ENCODE peak calls at places on chromosomes 11 and 22, in four cellular contexts. H, M, V and U are unnamed samples. For H4K20me1, the result is how much of the 10 kb centered on the place peaks cover.

GRCh38 chr11:27471067-27471587 is 1.5 kb downstream of the LGR4 start:
- DNase-seq in H (no peak), M (no peak), V (no peak), U (no peak)

GRCh38 chr22:20419664-20419951 is 18.0 kb downstream of the SCARF2 start:
- DNase-seq in H (no peak), V (no peak), M (no peak), U (no peak)

GRCh38 chr22:31488988-31489617 is 539 bp downstream of the EIF4ENIF1 start:
- DNase-seq in M (peak), H (peak), V (peak), U (no peak)

GRCh38 chr11:43923327-43924111 is 18.9 kb upstream of the C11orf96 start:
- DNase-seq in M (peak), H (peak), V (no peak), U (peak)

GRCh38 chr11:112694813-112695212 is 266.4 kb upstream of the NCAM1 start:
- DNase-seq in V (no peak), H (peak), M (no peak), U (no peak)

GRCh38 chr11:15406952-15407351 is 292.2 kb downstream of the INSC start:
- DNase-seq in V (no peak), M (no peak), H (no peak), U (no peak)

GRCh38 chr11:69840371-69841169 is 21.4 kb upstream of the FGF3 start:
- DNase-seq in H (no peak), M (no peak), V (peak), U (peak)

GRCh38 chr11:128988224-128988970 is 45.7 kb upstream of the TP53AIP1 start:
- DNase-seq in H (no peak), V (no peak), M (no peak), U (no peak)

GRCh38 chr11:133306019-133306418 is 226.3 kb downstream of the OPCML start:
- DNase-seq in V (no peak), H (no peak), M (peak), U (no peak)

GRCh38 chr11:34595391-34595790 is 25.5 kb upstream of the EHF start:
- DNase-seq in V (no peak), H (no peak), M (no peak), U (no peak)

GRCh38 chr22:37410174-37411055 is 16.9 kb downstream of the ELFN2 start:
- DNase-seq in H (no peak), V (no peak), M (no peak), U (peak)

GRCh38 chr22:47411006-47411405 is 648.6 kb downstream of the TBC1D22A start:
- DNase-seq in H (no peak), M (no peak), V (no peak), U (no peak)

GRCh38 chr11:96341237-96342130 is 1.5 kb downstream of the MAML2 start:
- DNase-seq in V (peak), M (peak), H (peak), U (no peak)

GRCh38 chr11:44574620-44575287 is 9.3 kb downstream of the CD82 start:
- DNase-seq in H (peak), M (peak), V (no peak), U (peak)

GRCh38 chr22:45876136-45877035 is 100.6 kb downstream of the WNT7B start:
- DNase-seq in M (no peak), H (no peak), V (peak), U (peak)

GRCh38 chr11:121246769-121247035 is 45.9 kb upstream of the SC5D start:
- DNase-seq in M (no peak), V (peak), H (no peak), U (no peak)

GRCh38 chr11:2718817-2719438 is 19.1 kb upstream of the KCNQ1OT1 start:
- DNase-seq in M (no peak), V (no peak), H (no peak), U (no peak)

GRCh38 chr11:76660533-76661305 is 9.8 kb downstream of the LRRC32 start:
- DNase-seq in V (no peak), M (no peak), H (no peak), U (peak)

GRCh38 chr11:67309166-67309565 is 5.8 kb downstream of the SSH3 start:
- DNase-seq in H (no peak), M (no peak), V (no peak), U (peak)

GRCh38 chr11:67605231-67606011 is 1.3 kb upstream of the NDUFV1 start:
- DNase-seq in V (no peak), M (no peak), H (no peak), U (no peak)

GRCh38 chr11:2807801-2808241 is 77.8 kb downstream of the CDKN1C start:
- DNase-seq in H (no peak), M (no peak), V (peak), U (peak)

GRCh38 chr22:49780281-49780991 is 47.2 kb downstream of the BRD1 start:
- DNase-seq in H (no peak), V (no peak), M (no peak), U (no peak)

GRCh38 chr11:92693146-92693545 is 276.3 kb upstream of the MTNR1B start:
- DNase-seq in H (peak), V (no peak), M (no peak), U (no peak)

GRCh38 chr22:30023099-30023498 is 57.2 kb upstream of the HORMAD2 start:
- DNase-seq in M (no peak), H (no peak), V (no peak), U (no peak)

GRCh38 chr11:93234602-93235207 is 36.9 kb upstream of the SLC36A4 start:
- DNase-seq in M (peak), V (peak), H (peak), U (peak)

GRCh38 chr11:117902001-117902855 is 25.8 kb upstream of the FXYD6 start:
- DNase-seq in V (no peak), M (no peak), H (no peak), U (no peak)

GRCh38 chr11:12089041-12089440 is 21.3 kb upstream of the MICAL2 start:
- DNase-seq in H (no peak), V (no peak), M (no peak), U (no peak)

GRCh38 chr11:15685311-15685710 is 570.6 kb downstream of the INSC start:
- DNase-seq in M (no peak), H (peak), V (no peak), U (no peak)

GRCh38 chr11:117231637-117232021 is 244 bp downstream of the PCSK7 start:
- DNase-seq in M (no peak), V (no peak), H (no peak), U (peak)

GRCh38 chr11:123129920-123130319 is 65.1 kb downstream of the CLMP start:
- DNase-seq in H (peak), M (no peak), V (no peak), U (peak)

GRCh38 chr11:128550967-128551522 is 36.3 kb downstream of the ETS1 start:
- DNase-seq in H (no peak), M (no peak), V (no peak), U (no peak)

GRCh38 chr11:23502821-23503220 is 642.5 kb upstream of the CCDC179 start:
- DNase-seq in V (no peak), M (no peak), H (peak), U (no peak)

GRCh38 chr22:19446603-19447387 is 716 bp downstream of the C22orf39 start:
- DNase-seq in H (peak), V (peak), M (no peak), U (peak)

DNA sequence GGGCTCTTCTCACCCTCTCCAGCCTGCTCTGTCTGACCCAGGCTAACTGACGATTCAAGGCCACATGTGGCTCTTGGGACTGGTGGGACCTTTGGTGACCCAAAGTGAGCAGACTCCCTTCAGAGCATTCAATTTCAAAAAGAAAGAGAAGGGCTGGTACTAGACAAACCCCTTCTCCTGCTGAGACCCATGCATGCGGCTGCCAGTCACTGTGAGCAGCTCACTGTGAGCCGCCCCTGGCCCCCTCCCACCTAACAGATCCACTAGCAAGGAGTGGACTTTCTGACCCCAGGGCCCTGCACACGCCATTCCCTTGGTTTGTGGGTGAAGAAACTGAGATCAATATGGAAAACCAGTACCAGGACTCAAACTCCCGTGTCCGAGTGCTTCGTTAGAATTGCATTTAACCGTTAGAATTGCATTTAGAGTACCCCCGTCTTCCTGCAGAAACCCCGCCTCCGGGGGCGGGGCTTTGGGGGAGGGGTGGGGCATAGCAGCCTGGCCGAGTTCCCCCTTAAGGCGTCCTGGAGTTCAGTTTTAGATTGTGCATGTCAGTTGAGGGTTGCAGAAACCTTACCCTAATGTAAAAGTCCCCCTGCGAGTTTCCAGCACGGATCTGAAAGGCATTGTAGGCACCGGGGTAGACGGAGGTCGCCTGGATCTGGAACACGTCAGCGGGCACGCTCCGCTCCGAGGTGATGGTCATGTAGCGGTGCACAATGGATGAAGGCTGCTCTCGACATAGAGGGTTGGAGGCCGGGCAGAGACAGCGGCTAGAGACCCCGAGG is 5.1 kb downstream of the EFEMP2 start:
- DNase-seq in H (no peak), M (no peak), V (peak), U (peak)
- H4K20me1 ChIP-seq in H (under half), M (under half), V (under half), U (under half)

DNA sequence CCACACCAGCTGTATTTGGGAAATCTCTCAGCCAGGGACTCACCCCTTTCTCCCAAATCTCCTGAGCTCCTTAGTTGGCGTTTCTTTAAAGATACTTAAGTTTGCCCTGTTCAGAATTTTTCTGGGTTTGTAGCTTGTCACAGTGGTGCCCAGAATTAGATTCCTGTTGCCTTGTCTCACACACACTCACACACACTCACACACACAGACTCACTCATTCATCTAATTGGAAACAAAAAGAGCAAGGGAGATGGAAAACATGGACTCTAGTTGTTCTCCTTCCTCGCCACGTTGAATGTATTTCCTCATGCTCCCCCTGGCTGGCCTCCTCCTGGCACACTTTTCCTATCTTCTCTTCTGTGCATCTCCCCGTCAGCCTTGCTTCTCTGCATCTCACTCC is 752.3 kb downstream of the NTM start:
- DNase-seq in M (no peak), V (no peak), H (no peak), U (no peak)
- H2AFZ ChIP-seq in M (no peak), V (no peak), H (no peak), U (no peak)

GRCh38 chr11:77778549-77778948 is 42.0 kb downstream of the RSF1 start:
- DNase-seq in V (no peak), H (no peak), M (no peak), U (no peak)

GRCh38 chr11:77775941-77776340 is 44.6 kb downstream of the RSF1 start:
- DNase-seq in H (no peak), M (no peak), V (no peak), U (no peak)

GRCh38 chr11:77779935-77780334 is 40.6 kb downstream of the RSF1 start:
- DNase-seq in M (no peak), V (no peak), H (peak), U (peak)

GRCh38 chr11:77778118-77778517 is 42.4 kb downstream of the RSF1 start:
- DNase-seq in M (no peak), H (no peak), V (no peak), U (no peak)

GRCh38 chr11:77776455-77776854 is 44.1 kb downstream of the RSF1 start:
- DNase-seq in V (no peak), H (no peak), M (peak), U (peak)
- H4K20me1 ChIP-seq in V (under half), H (under half), M (under half), U (half or more)

GRCh38 chr11:57638811-57639320 is 10.8 kb downstream of the YPEL4 start:
- DNase-seq in V (no peak), M (no peak), H (no peak), U (no peak)
- H2AFZ ChIP-seq in V (no peak), M (peak), H (no peak), U (peak)

GRCh38 chr22:33831651-33832050 is 88.6 kb downstream of the LARGE1 start:
- DNase-seq in H (no peak), V (no peak), M (no peak), U (no peak)

GRCh38 chr22:33828302-33828701 is 92.0 kb downstream of the LARGE1 start:
- DNase-seq in M (no peak), H (no peak), V (no peak), U (no peak)

GRCh38 chr22:33829549-33830280 is 90.6 kb downstream of the LARGE1 start:
- DNase-seq in V (no peak), M (peak), H (no peak), U (no peak)

GRCh38 chr22:33832558-33833151 is 87.6 kb downstream of the LARGE1 start:
- DNase-seq in M (no peak), V (no peak), H (peak), U (peak)

GRCh38 chr22:33831207-33831606 is 89.1 kb downstream of the LARGE1 start:
- DNase-seq in M (no peak), H (no peak), V (no peak), U (no peak)
- H4K20me1 ChIP-seq in M (under half), H (under half), V (under half), U (under half)

DNA sequence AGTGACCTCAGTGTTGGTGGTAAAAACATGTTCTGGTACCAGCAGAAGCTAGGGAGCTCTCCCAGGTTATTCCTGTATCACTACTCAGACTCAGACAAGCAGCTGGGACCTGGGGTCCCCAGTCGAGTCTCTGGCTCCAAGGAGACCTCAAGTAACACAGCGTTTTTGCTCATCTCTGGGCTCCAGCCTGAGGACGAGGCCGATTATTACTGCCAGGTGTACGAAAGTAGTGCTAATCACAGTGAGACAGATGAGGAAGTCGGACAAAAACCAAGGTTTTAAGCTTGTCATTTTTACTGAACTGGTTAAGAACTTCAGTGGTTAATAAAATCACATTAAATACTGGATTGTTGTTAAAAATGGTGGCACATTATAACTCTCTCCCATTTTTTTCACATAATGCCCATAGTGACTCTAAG is 42.7 kb upstream of the VPREB1 start:
- DNase-seq in M (peak), V (no peak), H (no peak), U (peak)
- H2AFZ ChIP-seq in M (peak), V (no peak), H (no peak), U (no peak)

GRCh38 chr22:43852605-43853327 is 9.5 kb downstream of the SULT4A1 start:
- DNase-seq in V (peak), H (no peak), M (no peak), U (no peak)
- H4K20me1 ChIP-seq in V (under half), H (under half), M (under half), U (under half)

GRCh38 chr11:37503411-37504065 is 905.5 kb upstream of the RAG2 start:
- DNase-seq in V (no peak), M (peak), H (no peak), U (no peak)
- H2AFZ ChIP-seq in V (no peak), M (peak), H (no peak), U (no peak)